ENCODE peak calls at places on chromosomes 11 and 22, in five cellular contexts. N, K, V, M and X are unnamed samples.

GRCh38 chr11:36509694-36510566 is at the start of gene TRAF6:
- DNase-seq in N (peak; percentile 93), K (peak; percentile 96), V (peak; percentile 94), M (peak; percentile 94), X (peak; percentile 93)

GRCh38 chr11:13480198-13480597 is 15.6 kb downstream of the PTH start:
- DNase-seq in N (no peak), K (no peak), V (peak; percentile 30), M (no peak), X (no peak)

GRCh38 chr11:110095554-110095953 is 2.4 kb downstream of the ZC3H12C start:
- DNase-seq in N (no peak), K (no peak), V (no peak), M (no peak), X (no peak)

GRCh38 chr11:1218788-1219445 is 3.9 kb upstream of the MUC5B start:
- DNase-seq in N (peak; percentile 49), K (peak; percentile 60), V (no peak), M (peak; percentile 40), X (peak; percentile 6)

GRCh38 chr11:44066732-44067131 is 662 bp downstream of the ACCS start:
- DNase-seq in N (no peak), K (no peak), V (peak; percentile 63), M (no peak), X (no peak)

GRCh38 chr11:2779981-2780849 is 80.4 kb upstream of the KCNQ1OT1 start:
- DNase-seq in N (peak; percentile 57), K (peak; percentile 64), V (peak; percentile 48), M (peak; percentile 49), X (peak; percentile 38)

GRCh38 chr11:8963569-8964323 is 496 bp downstream of the TMEM9B start:
- DNase-seq in N (peak; percentile 90), K (peak; percentile 94), V (peak; percentile 88), M (peak; percentile 92), X (peak; percentile 75)

GRCh38 chr11:26276798-26277424 is 55.0 kb upstream of the ANO3 start:
- DNase-seq in N (no peak), K (no peak), V (peak; percentile 70), M (no peak), X (peak; percentile 11)

GRCh38 chr11:132621976-132622375 is 910.3 kb downstream of the OPCML start:
- DNase-seq in N (no peak), K (no peak), V (no peak), M (no peak), X (no peak)

GRCh38 chr11:130459521-130459920 is 11.1 kb downstream of the ADAMTS15 start:
- DNase-seq in N (no peak), K (no peak), V (no peak), M (no peak), X (no peak)

GRCh38 chr11:61473370-61474025 is 35.1 kb upstream of the LRRC10B start:
- DNase-seq in N (no peak), K (no peak), V (no peak), M (no peak), X (no peak)

GRCh38 chr11:73972620-73973449 is 9.8 kb downstream of the UCP2 start:
- DNase-seq in N (peak; percentile 26), K (no peak), V (no peak), M (no peak), X (no peak)

GRCh38 chr11:20026629-20027545 is 133.4 kb downstream of the DBX1 start:
- DNase-seq in N (no peak), K (no peak), V (peak; percentile 71), M (no peak), X (no peak)

GRCh38 chr11:19352736-19353110 is 112.0 kb upstream of the E2F8 start:
- DNase-seq in N (no peak), K (no peak), V (no peak), M (no peak), X (no peak)

GRCh38 chr11:65417702-65418430 is 4.7 kb upstream of the NEAT1 start:
- DNase-seq in N (peak; percentile 74), K (peak; percentile 84), V (peak; percentile 74), M (peak; percentile 72), X (no peak)

GRCh38 chr22:49735411-49736311 is 92.0 kb downstream of the BRD1 start:
- DNase-seq in N (no peak), K (peak; percentile 59), V (peak; percentile 51), M (no peak), X (no peak)

GRCh38 chr11:74686792-74687191 is 44.4 kb downstream of the CHRDL2 start:
- DNase-seq in N (no peak), K (peak; percentile 45), V (no peak), M (peak; percentile 43), X (no peak)

GRCh38 chr11:2088284-2088683 is 50.9 kb downstream of the IGF2 start:
- DNase-seq in N (no peak), K (no peak), V (no peak), M (peak; percentile 19), X (no peak)

GRCh38 chr11:8707541-8708270 is 25.1 kb downstream of the RPL27A start:
- DNase-seq in N (no peak), K (no peak), V (no peak), M (no peak), X (peak; percentile 76)

GRCh38 chr11:75667268-75667830 is 1.5 kb downstream of the MAP6 start:
- DNase-seq in N (no peak), K (peak; percentile 77), V (peak; percentile 57), M (peak; percentile 56), X (peak; percentile 20)

GRCh38 chr11:106021181-106021966 is 666 bp downstream of the MSANTD4 start:
- DNase-seq in N (no peak), K (no peak), V (peak; percentile 11), M (no peak), X (no peak)

GRCh38 chr22:42960146-42960509 is 54.8 kb downstream of the PACSIN2 start:
- DNase-seq in N (no peak), K (no peak), V (no peak), M (no peak), X (no peak)

GRCh38 chr11:20444537-20444936 is 57.0 kb downstream of the PRMT3 start:
- DNase-seq in N (no peak), K (no peak), V (no peak), M (no peak), X (no peak)

GRCh38 chr11:122917311-122917710 is 34.8 kb downstream of the JHY start:
- DNase-seq in N (no peak), K (no peak), V (no peak), M (no peak), X (no peak)

GRCh38 chr11:46858920-46859531 is 12.9 kb upstream of the CKAP5 start:
- DNase-seq in N (no peak), K (no peak), V (no peak), M (no peak), X (no peak)
- H3K9me3 ChIP-seq in N (no peaks in the 10 kb centered on the region), K (no peaks in the 10 kb centered on the region), V (no peaks in the 10 kb centered on the region), M (no peaks in the 10 kb centered on the region), X (no peaks in the 10 kb centered on the region)

GRCh38 chr11:126123686-126124085 is 61.0 kb upstream of the CDON start:
- DNase-seq in N (no peak), K (no peak), V (no peak), M (no peak), X (no peak)
- TF ChIP-seq CTCF in N (no peak), K (no peak), V (no peak), M (no peak), X (no peak)

DNA sequence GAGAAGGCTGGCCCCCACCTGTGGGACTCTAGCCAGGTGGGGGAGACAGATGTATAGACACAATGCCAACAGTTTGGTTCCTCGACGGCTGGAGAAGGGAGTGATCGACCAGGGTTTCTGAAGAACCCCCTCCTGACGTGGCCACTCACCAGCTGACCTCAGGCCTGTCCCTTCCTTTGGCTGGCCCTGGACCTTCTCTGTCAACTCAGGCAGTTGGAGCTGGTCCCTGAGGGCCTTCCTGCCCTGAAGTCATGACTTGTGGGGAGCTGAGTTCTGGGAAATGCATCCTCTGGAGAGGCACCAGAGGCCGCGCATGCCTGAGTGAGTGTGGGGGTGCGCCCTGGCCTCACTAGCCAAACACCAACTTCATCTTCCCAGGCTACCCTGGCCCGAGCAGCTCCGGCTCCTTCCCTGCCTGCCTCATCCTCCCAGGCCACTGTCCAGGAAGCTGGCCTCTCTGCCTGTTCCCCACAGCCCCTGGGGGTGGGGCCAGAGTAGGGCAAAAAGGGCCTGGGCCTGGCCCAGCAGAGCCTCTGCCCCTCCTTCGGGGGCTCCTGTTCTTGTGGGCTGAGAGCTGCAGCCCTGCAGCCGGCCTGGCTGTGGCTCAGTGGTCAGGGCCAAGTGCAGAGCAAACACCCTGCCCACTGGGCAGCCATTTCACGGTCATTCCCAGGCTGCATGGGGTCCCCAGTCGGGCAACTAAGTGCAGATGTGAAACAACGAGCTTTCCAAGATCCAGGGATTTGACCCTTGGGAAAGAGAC is 23.6 kb downstream of the TXN2 start:
- DNase-seq in N (no peak), K (no peak), V (no peak), M (no peak), X (peak; percentile 74)
- H3K4me1 ChIP-seq in N (no peaks in the 10 kb centered on the region), K (peaks cover 51% of the 10 kb centered on the region), V (peaks cover 19% of the 10 kb centered on the region), M (peaks cover 60% of the 10 kb centered on the region), X (peaks cover 57% of the 10 kb centered on the region)

GRCh38 chr22:47270463-47271135 is 508.1 kb downstream of the TBC1D22A start:
- DNase-seq in N (no peak), K (no peak), V (no peak), M (no peak), X (no peak)
- H3K9me3 ChIP-seq in N (no peaks in the 10 kb centered on the region), K (no peaks in the 10 kb centered on the region), V (no peaks in the 10 kb centered on the region), M (no peaks in the 10 kb centered on the region), X (no peaks in the 10 kb centered on the region)

DNA sequence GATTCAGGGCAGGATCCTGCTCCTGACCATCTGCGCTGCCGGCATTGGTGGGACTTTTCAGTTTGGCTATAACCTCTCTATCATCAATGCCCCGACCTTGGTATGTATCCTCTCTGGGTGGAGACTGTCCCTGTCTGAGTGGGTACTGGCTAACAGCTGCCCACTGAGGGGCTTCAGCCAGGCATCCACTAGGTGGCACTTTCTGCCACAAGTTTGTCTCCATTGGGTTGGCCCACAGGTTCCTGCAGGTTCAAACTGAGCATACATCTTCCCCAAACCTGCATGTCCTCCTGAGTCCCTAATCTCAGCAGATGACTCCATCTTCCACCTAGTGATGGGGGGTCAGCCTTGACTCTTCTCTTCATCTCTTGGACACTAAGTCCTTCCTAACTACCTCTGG is 4.4 kb downstream of the SLC2A11 start:
- DNase-seq in N (no peak), K (no peak), V (peak; percentile 50), M (peak; percentile 42), X (no peak)
- TF ChIP-seq CTCF in N (peak; percentile 51), K (peak; percentile 45), V (peak; percentile 46), M (peak; percentile 39), X (peak; percentile 42)

DNA sequence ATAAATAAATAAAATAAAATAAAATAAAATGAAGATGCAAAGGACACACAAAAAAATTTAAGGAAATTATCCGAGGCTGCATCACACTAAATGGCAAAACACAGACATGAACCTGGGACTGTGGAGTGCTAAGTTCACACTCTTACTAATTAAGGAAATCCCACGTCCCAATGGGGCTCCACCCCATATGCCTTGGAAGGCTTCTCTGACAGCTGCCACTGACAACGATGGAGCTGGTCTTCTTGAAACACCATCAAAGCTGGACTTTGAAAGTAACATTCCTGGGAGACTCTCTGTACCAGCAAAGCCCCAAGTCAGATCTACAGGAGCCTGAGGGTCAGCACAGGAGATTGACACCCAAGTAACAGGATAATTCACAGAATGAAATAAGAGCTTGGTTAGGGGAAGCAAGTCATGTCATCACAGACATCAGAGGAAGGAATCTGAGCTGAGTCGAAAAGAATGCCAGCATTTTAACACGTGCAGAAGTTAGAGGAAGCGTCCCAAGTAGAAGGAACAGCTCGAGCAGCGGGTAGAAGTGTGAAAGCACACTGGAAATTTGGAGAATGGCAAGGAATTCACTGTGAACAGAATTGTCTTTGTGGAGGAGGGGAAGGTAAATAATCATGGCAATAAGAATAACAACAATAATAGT is 13.8 kb downstream of the TPST2 start:
- DNase-seq in N (no peak), K (no peak), V (no peak), M (no peak), X (no peak)
- H3K4me1 ChIP-seq in N (no peaks in the 10 kb centered on the region), K (peaks cover 47% of the 10 kb centered on the region), V (no peaks in the 10 kb centered on the region), M (peaks cover 72% of the 10 kb centered on the region), X (peaks cover 28% of the 10 kb centered on the region)

GRCh38 chr22:47997612-47998011 is 1235.2 kb downstream of the TBC1D22A start:
- DNase-seq in N (no peak), K (no peak), V (no peak), M (no peak), X (no peak)
- H3K9me3 ChIP-seq in N (no peaks in the 10 kb centered on the region), K (no peaks in the 10 kb centered on the region), V (no peaks in the 10 kb centered on the region), M (no peaks in the 10 kb centered on the region), X (no peaks in the 10 kb centered on the region)